ENCODE peak calls at places on chromosomes 13 and 19, in four cellular contexts. One of them, this sample, is unnamed.

GRCh38 chr13:65909501-65909900 is 1320.6 kb downstream of the PCDH9 start:
- DNase-seq in activated T-cell treated with anti-CD3 and anti-CD28 coated beads for 48 hours: no peak
- DNase-seq in T-cell: no peak
- DNase-seq in transverse colon: no peak
- DNase-seq in this sample: no peak

GRCh38 chr19:55360902-55361301 is 2.2 kb downstream of the GARIN5B start:
- DNase-seq in activated T-cell treated with anti-CD3 and anti-CD28 coated beads for 48 hours: no peak
- DNase-seq in T-cell: no peak
- DNase-seq in transverse colon: no peak
- DNase-seq in this sample: no peak

GRCh38 chr13:34000955-34001354 is 183.0 kb downstream of the RFC3 start:
- DNase-seq in activated T-cell treated with anti-CD3 and anti-CD28 coated beads for 48 hours: no peak
- DNase-seq in T-cell: no peak
- DNase-seq in transverse colon: no peak
- DNase-seq in this sample: no peak

GRCh38 chr13:98083507-98083906 is 59.4 kb upstream of the FARP1 start:
- DNase-seq in activated T-cell treated with anti-CD3 and anti-CD28 coated beads for 48 hours: no peak
- DNase-seq in T-cell: no peak
- DNase-seq in transverse colon: no peak
- DNase-seq in this sample: no peak

GRCh38 chr19:1512671-1513491 is at the start of gene ADAMTSL5:
- DNase-seq in activated T-cell treated with anti-CD3 and anti-CD28 coated beads for 48 hours: peak
- DNase-seq in T-cell: no peak
- DNase-seq in transverse colon: peak
- DNase-seq in this sample: peak

GRCh38 chr13:39341238-39341637 is 261.8 kb downstream of the LHFPL6 start:
- DNase-seq in activated T-cell treated with anti-CD3 and anti-CD28 coated beads for 48 hours: no peak
- DNase-seq in T-cell: no peak
- DNase-seq in transverse colon: no peak
- DNase-seq in this sample: peak

GRCh38 chr13:102968572-102969228 is 97.5 kb downstream of the SLC10A2 start:
- DNase-seq in activated T-cell treated with anti-CD3 and anti-CD28 coated beads for 48 hours: no peak
- DNase-seq in T-cell: no peak
- DNase-seq in transverse colon: peak
- DNase-seq in this sample: peak

GRCh38 chr13:24511824-24512207 is 762 bp downstream of the PARP4 start:
- DNase-seq in activated T-cell treated with anti-CD3 and anti-CD28 coated beads for 48 hours: no peak
- DNase-seq in T-cell: no peak
- DNase-seq in transverse colon: peak
- DNase-seq in this sample: peak

GRCh38 chr13:106246817-106247216 is 288.6 kb downstream of the EFNB2 start:
- DNase-seq in activated T-cell treated with anti-CD3 and anti-CD28 coated beads for 48 hours: no peak
- DNase-seq in T-cell: no peak
- DNase-seq in transverse colon: no peak
- DNase-seq in this sample: no peak

GRCh38 chr19:41427647-41428480 is 690 bp upstream of the B3GNT8 start:
- DNase-seq in activated T-cell treated with anti-CD3 and anti-CD28 coated beads for 48 hours: peak
- DNase-seq in T-cell: peak
- DNase-seq in transverse colon: peak
- DNase-seq in this sample: no peak

GRCh38 chr13:40024962-40025714 is 369.7 kb downstream of the COG6 start:
- DNase-seq in activated T-cell treated with anti-CD3 and anti-CD28 coated beads for 48 hours: no peak
- DNase-seq in T-cell: no peak
- DNase-seq in transverse colon: no peak
- DNase-seq in this sample: no peak

GRCh38 chr13:40026174-40026585 is 370.7 kb downstream of the COG6 start:
- DNase-seq in activated T-cell treated with anti-CD3 and anti-CD28 coated beads for 48 hours: peak
- DNase-seq in T-cell: peak
- DNase-seq in transverse colon: no peak
- DNase-seq in this sample: no peak

GRCh38 chr19:35414442-35414841 is 33.6 kb upstream of the FFAR2 start:
- DNase-seq in activated T-cell treated with anti-CD3 and anti-CD28 coated beads for 48 hours: no peak
- DNase-seq in T-cell: no peak
- DNase-seq in transverse colon: no peak
- DNase-seq in this sample: no peak

GRCh38 chr13:57740719-57741118 is 109.2 kb downstream of the PCDH17 start:
- DNase-seq in activated T-cell treated with anti-CD3 and anti-CD28 coated beads for 48 hours: no peak
- DNase-seq in T-cell: no peak
- DNase-seq in transverse colon: no peak
- DNase-seq in this sample: no peak

GRCh38 chr13:107203146-107203847 is 635.4 kb upstream of the ARGLU1 start:
- DNase-seq in activated T-cell treated with anti-CD3 and anti-CD28 coated beads for 48 hours: no peak
- DNase-seq in T-cell: no peak
- DNase-seq in transverse colon: no peak
- DNase-seq in this sample: peak

GRCh38 chr19:6498294-6499036 is 3.6 kb downstream of the TUBB4A start:
- DNase-seq in activated T-cell treated with anti-CD3 and anti-CD28 coated beads for 48 hours: no peak
- DNase-seq in T-cell: no peak
- DNase-seq in transverse colon: no peak
- DNase-seq in this sample: no peak

GRCh38 chr13:95896302-95896701 is 156.9 kb downstream of the UGGT2 start:
- DNase-seq in activated T-cell treated with anti-CD3 and anti-CD28 coated beads for 48 hours: no peak
- DNase-seq in T-cell: no peak
- DNase-seq in transverse colon: no peak
- DNase-seq in this sample: no peak

GRCh38 chr13:89380101-89380500 is 1708.9 kb downstream of the SLITRK5 start:
- DNase-seq in activated T-cell treated with anti-CD3 and anti-CD28 coated beads for 48 hours: no peak
- DNase-seq in T-cell: no peak
- DNase-seq in transverse colon: peak
- DNase-seq in this sample: no peak

GRCh38 chr13:98997738-98998641 is 20.1 kb upstream of the DOCK9 start:
- DNase-seq in activated T-cell treated with anti-CD3 and anti-CD28 coated beads for 48 hours: no peak
- DNase-seq in T-cell: no peak
- DNase-seq in transverse colon: no peak
- DNase-seq in this sample: no peak

GRCh38 chr13:50616101-50616500 is 227.4 kb downstream of the DLEU7 start:
- DNase-seq in activated T-cell treated with anti-CD3 and anti-CD28 coated beads for 48 hours: no peak
- DNase-seq in T-cell: no peak
- DNase-seq in transverse colon: no peak
- DNase-seq in this sample: no peak

GRCh38 chr13:45545686-45546409 is 69.7 kb downstream of the ERICH6B start:
- DNase-seq in activated T-cell treated with anti-CD3 and anti-CD28 coated beads for 48 hours: no peak
- DNase-seq in T-cell: no peak
- DNase-seq in transverse colon: no peak
- DNase-seq in this sample: no peak

GRCh38 chr19:41821003-41821735 is 23.3 kb downstream of the LYPD4 start:
- DNase-seq in activated T-cell treated with anti-CD3 and anti-CD28 coated beads for 48 hours: peak
- DNase-seq in T-cell: peak
- DNase-seq in transverse colon: peak
- DNase-seq in this sample: peak

GRCh38 chr13:113730831-113731191 is 28.2 kb upstream of the TMEM255B start:
- DNase-seq in activated T-cell treated with anti-CD3 and anti-CD28 coated beads for 48 hours: no peak
- DNase-seq in T-cell: no peak
- DNase-seq in transverse colon: no peak
- DNase-seq in this sample: no peak

GRCh38 chr19:1276620-1277007 is 1.3 kb downstream of the FAM174C start:
- DNase-seq in activated T-cell treated with anti-CD3 and anti-CD28 coated beads for 48 hours: peak
- DNase-seq in T-cell: peak
- DNase-seq in transverse colon: peak
- DNase-seq in this sample: no peak

GRCh38 chr19:16370671-16371391 is 46.2 kb downstream of the KLF2 start:
- DNase-seq in activated T-cell treated with anti-CD3 and anti-CD28 coated beads for 48 hours: no peak
- DNase-seq in T-cell: peak
- DNase-seq in transverse colon: no peak
- DNase-seq in this sample: no peak

GRCh38 chr19:9914001-9914314 is 22.4 kb downstream of the OLFM2 start:
- DNase-seq in activated T-cell treated with anti-CD3 and anti-CD28 coated beads for 48 hours: no peak
- DNase-seq in T-cell: no peak
- DNase-seq in transverse colon: no peak
- DNase-seq in this sample: no peak

GRCh38 chr13:72255908-72256307 is 388.9 kb upstream of the DACH1 start:
- DNase-seq in activated T-cell treated with anti-CD3 and anti-CD28 coated beads for 48 hours: no peak
- DNase-seq in T-cell: no peak
- DNase-seq in transverse colon: peak
- DNase-seq in this sample: peak

GRCh38 chr19:44891016-44891882 is at the start of gene TOMM40:
- DNase-seq in activated T-cell treated with anti-CD3 and anti-CD28 coated beads for 48 hours: peak
- DNase-seq in T-cell: peak
- DNase-seq in transverse colon: peak
- DNase-seq in this sample: peak

GRCh38 chr13:26663801-26664200 is 96.8 kb downstream of the GPR12 start:
- DNase-seq in activated T-cell treated with anti-CD3 and anti-CD28 coated beads for 48 hours: no peak
- DNase-seq in T-cell: no peak
- DNase-seq in transverse colon: no peak
- DNase-seq in this sample: no peak

GRCh38 chr13:40600145-40600751 is 66.2 kb downstream of the FOXO1 start:
- DNase-seq in activated T-cell treated with anti-CD3 and anti-CD28 coated beads for 48 hours: peak
- DNase-seq in T-cell: peak
- DNase-seq in transverse colon: no peak
- DNase-seq in this sample: no peak

GRCh38 chr19:44499559-44499958 is 763 bp downstream of the ZNF180 start:
- DNase-seq in activated T-cell treated with anti-CD3 and anti-CD28 coated beads for 48 hours: no peak
- DNase-seq in T-cell: no peak
- DNase-seq in transverse colon: no peak
- DNase-seq in this sample: no peak

GRCh38 chr19:21698215-21698614 is 69.2 kb downstream of the ZNF100 start:
- DNase-seq in activated T-cell treated with anti-CD3 and anti-CD28 coated beads for 48 hours: no peak
- DNase-seq in T-cell: no peak
- DNase-seq in transverse colon: no peak
- DNase-seq in this sample: no peak